ENCODE peak calls at places on chromosomes 16 and 17, in eight cellular contexts. P is esophagus muscularis mucosa, B is upper lobe of right lung, D is heart left ventricle, W is GM23338, L is right lobe of liver, O is neural progenitor cell, V is tibial artery. J is an unnamed sample.
A peak's percentile ranks its signal among the peaks of the same experiment; 100 is the strongest.

GRCh38 chr17:19670906-19671305 is 22.4 kb downstream of the ALDH3A2 start:
- DNase-seq in P (no peak), B (no peak), D (no peak), W (no peak), L (no peak), O (no peak), V (no peak), J (no peak)

GRCh38 chr16:2979669-2980226 is 498 bp downstream of the PKMYT1 start:
- DNase-seq in P (no peak), B (no peak), D (no peak), W (peak; percentile 46), L (no peak), O (peak; percentile 64), V (no peak), J (no peak)

GRCh38 chr16:56331915-56332314 is 93.4 kb downstream of the AMFR start:
- DNase-seq in P (no peak), B (no peak), D (no peak), W (no peak), L (no peak), O (no peak), V (no peak), J (no peak)

GRCh38 chr17:7413346-7413985 is 5.8 kb downstream of the NLGN2 start:
- DNase-seq in P (no peak), B (no peak), D (no peak), W (no peak), L (no peak), O (no peak), V (no peak), J (no peak)

GRCh38 chr16:21190599-21190998 is 20.8 kb downstream of the ZP2 start:
- DNase-seq in P (no peak), B (no peak), D (no peak), W (no peak), L (no peak), O (no peak), V (no peak), J (no peak)

GRCh38 chr16:57747496-57747895 is 11.9 kb downstream of the KATNB1 start:
- DNase-seq in P (no peak), B (no peak), D (no peak), W (no peak), L (no peak), O (peak; percentile 55), V (no peak), J (no peak)

GRCh38 chr17:77476920-77477805 is 336.4 kb downstream of the SEC14L1 start:
- DNase-seq in P (no peak), B (no peak), D (peak; percentile 73), W (no peak), L (peak; percentile 68), O (no peak), V (peak; percentile 96), J (peak; percentile 91)

GRCh38 chr17:49967621-49968379 is 1.2 kb upstream of the DLX4 start:
- DNase-seq in P (no peak), B (no peak), D (no peak), W (no peak), L (no peak), O (no peak), V (no peak), J (no peak)

GRCh38 chr17:14464741-14465140 is 163.9 kb downstream of the HS3ST3B1 start:
- DNase-seq in P (no peak), B (no peak), D (no peak), W (no peak), L (no peak), O (no peak), V (no peak), J (no peak)

GRCh38 chr17:2027528-2028233 is 2.3 kb upstream of the DPH1 start:
- DNase-seq in P (no peak), B (no peak), D (no peak), W (no peak), L (no peak), O (no peak), V (no peak), J (no peak)

GRCh38 chr17:35900693-35901487 is 20.7 kb upstream of the CCL5 start:
- DNase-seq in P (no peak), B (no peak), D (no peak), W (no peak), L (no peak), O (no peak), V (no peak), J (no peak)

GRCh38 chr17:79251824-79252223 is 177.2 kb downstream of the ENGASE start:
- DNase-seq in P (no peak), B (no peak), D (no peak), W (no peak), L (no peak), O (no peak), V (no peak), J (no peak)

GRCh38 chr17:68804777-68805176 is 150.4 kb downstream of the ABCA8 start:
- DNase-seq in P (no peak), B (no peak), D (no peak), W (no peak), L (no peak), O (no peak), V (no peak), J (no peak)

GRCh38 chr17:29563816-29564215 is 3.0 kb downstream of the ABHD15 start:
- DNase-seq in P (no peak), B (no peak), D (no peak), W (no peak), L (no peak), O (no peak), V (no peak), J (no peak)

GRCh38 chr16:17331991-17332390 is 138.8 kb downstream of the XYLT1 start:
- DNase-seq in P (no peak), B (no peak), D (no peak), W (no peak), L (no peak), O (no peak), V (peak; percentile 54), J (no peak)

GRCh38 chr17:42078396-42079042 is 19.8 kb downstream of the ZNF385C start:
- DNase-seq in P (no peak), B (no peak), D (no peak), W (no peak), L (no peak), O (no peak), V (no peak), J (no peak)

GRCh38 chr16:29975134-29975538 is 1.5 kb downstream of the TAOK2 start:
- DNase-seq in P (no peak), B (no peak), D (no peak), W (no peak), L (no peak), O (no peak), V (no peak), J (no peak)

GRCh38 chr17:36937961-36938565 is 788 bp downstream of the LHX1 start:
- DNase-seq in P (no peak), B (no peak), D (no peak), W (peak; percentile 68), L (peak; percentile 81), O (peak; percentile 76), V (no peak), J (no peak)

GRCh38 chr16:25109643-25110042 is 1.9 kb upstream of the LCMT1 start:
- DNase-seq in P (no peak), B (no peak), D (peak; percentile 64), W (no peak), L (no peak), O (no peak), V (no peak), J (peak; percentile 89)

GRCh38 chr16:25110392-25110947 is 1.1 kb upstream of the LCMT1 start:
- DNase-seq in P (no peak), B (no peak), D (no peak), W (no peak), L (no peak), O (no peak), V (no peak), J (no peak)

GRCh38 chr16:25106567-25107465 is 4.7 kb upstream of the LCMT1 start:
- DNase-seq in P (peak; percentile 99), B (peak; percentile 98), D (peak; percentile 96), W (peak; percentile 98), L (peak; percentile 99), O (peak; percentile 95), V (peak; percentile 97), J (peak; percentile 98)

GRCh38 chr16:25108054-25108453 is 3.5 kb upstream of the LCMT1 start:
- DNase-seq in P (no peak), B (no peak), D (no peak), W (peak; percentile 50), L (no peak), O (no peak), V (no peak), J (no peak)

GRCh38 chr16:25107466-25107792 is 4.1 kb upstream of the LCMT1 start:
- DNase-seq in P (no peak), B (no peak), D (no peak), W (no peak), L (no peak), O (no peak), V (no peak), J (no peak)
- H3K4me3 ChIP-seq in P (peak overlapping the region; percentile 71), B (peak overlapping the region; percentile 82), D (peak overlapping the region; percentile 81), W (peak overlapping the region; percentile 75), L (peak overlapping the region; percentile 98), O (peak overlapping the region; percentile 81), V (peak overlapping the region; percentile 93), J (peak overlapping the region; percentile 90)

DNA sequence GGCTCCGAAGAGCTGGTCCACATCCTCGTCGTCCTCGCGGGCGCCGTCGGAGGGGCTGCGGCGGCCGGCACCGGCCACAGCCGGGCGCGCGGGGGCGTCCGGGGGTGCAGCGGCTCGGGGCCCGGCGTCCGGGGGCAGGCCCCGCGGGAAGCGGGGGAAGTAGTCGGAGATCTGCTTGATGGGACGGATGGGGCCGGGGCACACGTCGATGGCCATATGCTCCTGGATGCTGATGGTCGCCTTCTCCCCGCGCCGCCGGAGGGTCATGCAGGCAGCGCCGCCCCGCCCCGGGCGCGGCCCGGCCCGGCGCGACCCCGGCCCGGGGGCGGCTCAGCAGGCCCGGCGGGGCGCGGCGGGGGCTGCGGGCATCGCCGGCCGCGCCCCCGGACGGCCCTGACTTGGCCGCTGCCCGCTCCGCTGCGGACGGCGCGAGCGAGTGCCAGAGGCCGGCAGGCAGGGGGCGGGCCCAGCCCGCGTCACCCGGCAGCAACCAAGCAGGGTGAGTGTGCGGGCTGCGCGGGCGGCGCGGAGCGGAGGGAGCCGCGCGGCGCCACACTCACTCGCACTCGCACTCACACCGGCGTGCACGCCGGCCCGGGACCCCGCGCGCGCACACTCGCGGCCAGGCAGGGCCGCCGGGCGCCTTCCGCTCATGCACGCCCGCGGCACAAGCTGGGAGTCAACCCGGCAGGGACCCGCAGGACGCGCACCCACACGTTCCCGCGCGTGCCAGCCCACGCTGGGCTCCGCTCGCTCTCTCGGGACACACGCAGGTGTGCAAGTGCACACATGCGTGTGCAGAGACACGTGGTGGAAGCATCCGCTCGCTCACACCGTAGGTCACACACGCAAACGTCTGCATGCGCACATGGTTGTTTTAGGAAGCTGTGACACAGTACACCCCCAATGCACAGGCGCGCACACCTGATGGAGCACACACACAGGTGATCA is at the start of gene DOC2B:
- DNase-seq in P (no peak), B (peak; percentile 77), D (peak; percentile 52), W (peak; percentile 74), L (peak; percentile 68), O (peak; percentile 83), V (no peak), J (no peak)
- TF ChIP-seq CTCF in P (no peak), B (no peak), D (no peak), W (no peak), L (peak; percentile 21), O (no peak), V (no peak), J (peak; percentile 43)

GRCh38 chr17:57707892-57708291 is 37.2 kb downstream of the CCDC182 start:
- DNase-seq in P (peak; percentile 91), B (no peak), D (peak; percentile 48), W (peak; percentile 73), L (no peak), O (peak; percentile 71), V (no peak), J (peak; percentile 55)
- H3K4me3 ChIP-seq in P (no peak overlapping the region), B (no peak overlapping the region), D (no peak overlapping the region), W (peak overlapping the region; percentile 41), L (no peak overlapping the region), O (peak overlapping the region; percentile 31), V (no peak overlapping the region), J (no peak overlapping the region)

GRCh38 chr16:61936522-61936921 is 99.7 kb downstream of the CDH8 start:
- DNase-seq in P (no peak), B (no peak), D (no peak), W (peak; percentile 55), L (no peak), O (peak; percentile 36), V (no peak), J (no peak)
- TF ChIP-seq CTCF in P (no peak), B (no peak), D (no peak), W (peak; percentile 71), L (no peak), O (peak; percentile 71), V (no peak), J (no peak)